ENCODE peak calls at places on chromosomes 5 and 9, in four cellular contexts. U is NT2/D1, Z is GM12878, K is HepG2. I is an unnamed sample. For H3K27me3, the result is how much of the 10 kb centered on the place peaks cover.

GRCh38 chr5:150065346-150065745 is 21.0 kb downstream of the CSF1R start:
- DNase-seq in U (no peak), K (peak), Z (no peak), I (no peak)

GRCh38 chr9:127535834-127536233 is 76.2 kb upstream of the STXBP1 start:
- DNase-seq in Z (no peak), U (no peak), K (no peak), I (no peak)

GRCh38 chr9:126363847-126364671 is 37.4 kb downstream of the MVB12B start:
- DNase-seq in Z (no peak), U (no peak), K (no peak), I (no peak)

GRCh38 chr5:55918097-55919035 is 67.2 kb downstream of the IL31RA start:
- DNase-seq in U (no peak), K (no peak), Z (no peak), I (peak)

GRCh38 chr5:135721548-135722090 is 112.8 kb upstream of the SLC25A48 start:
- DNase-seq in K (no peak), U (no peak), Z (no peak), I (no peak)

GRCh38 chr9:79581388-79581787 is 9.6 kb downstream of the TLE4 start:
- DNase-seq in K (no peak), Z (no peak), U (no peak), I (no peak)

GRCh38 chr9:90867101-90867500 is 65.5 kb downstream of the SYK start:
- DNase-seq in Z (no peak), U (no peak), K (no peak), I (peak)

GRCh38 chr5:172453986-172454354 is 355 bp downstream of the SH3PXD2B start:
- DNase-seq in U (no peak), Z (no peak), K (no peak), I (no peak)

DNA sequence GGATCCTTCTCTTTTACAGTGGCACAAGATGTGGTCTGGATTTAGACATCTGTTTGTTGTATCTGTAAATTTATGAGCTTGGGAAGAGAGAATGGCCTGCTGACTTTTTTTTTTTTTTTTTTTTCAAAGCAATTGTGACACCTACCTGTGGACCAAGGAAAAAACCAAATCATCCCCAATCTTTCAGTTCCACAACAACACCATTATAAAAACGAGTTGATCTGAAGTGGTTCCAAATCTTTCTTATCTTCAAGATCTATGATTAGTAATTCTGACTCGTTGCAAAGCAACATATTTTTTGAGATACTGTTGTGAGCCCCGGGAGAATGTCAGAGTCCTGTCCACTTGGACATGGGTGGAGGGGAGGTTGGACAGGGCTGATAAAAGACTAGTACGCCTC is 4.8 kb downstream of the IRX2 start:
- DNase-seq in U (no peak), K (no peak), Z (no peak), I (no peak)
- TF ChIP-seq SUZ12 in U (no peak), K (no peak), Z (no peak), I (no peak)

DNA sequence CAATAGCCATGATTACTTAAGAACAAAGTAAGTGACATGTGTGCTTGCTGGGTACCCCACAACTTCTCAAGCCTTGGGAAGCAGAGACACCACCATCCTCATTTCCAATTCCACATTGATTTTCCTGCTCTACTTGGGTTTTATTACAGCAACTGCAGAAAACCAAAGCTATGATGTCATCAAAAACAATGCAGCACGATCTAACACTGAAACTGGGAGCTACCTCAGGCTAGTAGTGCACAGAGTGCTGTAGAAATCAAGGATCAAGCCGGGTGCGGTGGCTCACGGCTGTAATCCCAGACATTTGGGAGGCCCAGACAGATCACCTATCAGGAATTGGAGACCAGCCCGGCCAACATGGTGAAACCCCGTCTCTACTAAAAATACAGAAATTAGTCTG is 174.4 kb upstream of the MSX2 start:
- DNase-seq in K (no peak), Z (no peak), U (no peak), I (no peak)
- H3K27me3 ChIP-seq in K (under half), Z (under half), U (under half), I (under half)

GRCh38 chr9:131117111-131117761 is 8.2 kb upstream of the NUP214 start:
- DNase-seq in U (no peak), K (no peak), Z (no peak), I (no peak)
- TF ChIP-seq SUZ12 in U (no peak), K (no peak), Z (no peak), I (no peak)

GRCh38 chr5:77627869-77628674 is 10.4 kb downstream of the OTP start:
- DNase-seq in Z (no peak), U (no peak), K (no peak), I (no peak)

GRCh38 chr5:77621440-77621839 is 17.1 kb downstream of the OTP start:
- DNase-seq in K (no peak), U (no peak), Z (no peak), I (no peak)

GRCh38 chr5:77620404-77620803 is 18.1 kb downstream of the OTP start:
- DNase-seq in Z (no peak), U (no peak), K (peak), I (peak)

GRCh38 chr5:77628840-77629552 is 9.5 kb downstream of the OTP start:
- DNase-seq in Z (no peak), U (no peak), K (no peak), I (peak)

GRCh38 chr5:77623341-77623740 is 15.2 kb downstream of the OTP start:
- DNase-seq in Z (no peak), U (no peak), K (no peak), I (no peak)
- H3K27me3 ChIP-seq in Z (under half), U (under half), K (under half), I (under half)

GRCh38 chr5:1720396-1721110 is 79.1 kb downstream of the MRPL36 start:
- DNase-seq in K (no peak), Z (no peak), U (no peak), I (peak)
- TF ChIP-seq SUZ12 in K (no peak), Z (no peak), U (no peak), I (no peak)

GRCh38 chr9:122370869-122371467 is at the start of gene PTGS1:
- DNase-seq in U (no peak), K (no peak), Z (no peak), I (no peak)
- H3K27me3 ChIP-seq in U (half or more), K (under half), Z (under half), I (under half)

GRCh38 chr9:134221273-134222017 is 57.1 kb upstream of the RNU6ATAC start:
- DNase-seq in U (no peak), Z (no peak), K (no peak), I (no peak)
- TF ChIP-seq SUZ12 in U (no peak), Z (no peak), K (no peak), I (no peak)